ENCODE peak calls at places on chromosomes 13 and 19, in four cellular contexts. G is head of caudate nucleus, H is heart right ventricle, J is GM23338. O is an unnamed sample.

GRCh38 chr13:99422556-99423220 is 78.6 kb upstream of the TM9SF2 start:
- DNase-seq in G (no peak), H (no peak), J (no peak), O (no peak)

GRCh38 chr19:39110263-39110967 is 15.2 kb upstream of the PAK4 start:
- DNase-seq in J (peak; percentile 75), G (peak; percentile 74), H (peak; percentile 48), O (no peak)

GRCh38 chr13:100203696-100204367 is 114.9 kb downstream of the PCCA start:
- DNase-seq in G (no peak), J (no peak), H (no peak), O (no peak)

GRCh38 chr19:47183579-47183978 is 47.4 kb downstream of the BBC3 start:
- DNase-seq in J (no peak), G (peak; percentile 18), H (no peak), O (no peak)

GRCh38 chr19:35155441-35155840 is 906 bp downstream of the FXYD5 start:
- DNase-seq in J (no peak), G (no peak), H (no peak), O (no peak)

GRCh38 chr13:40494513-40494912 is 171.9 kb downstream of the FOXO1 start:
- DNase-seq in H (no peak), G (no peak), J (no peak), O (no peak)

GRCh38 chr19:34984287-34984686 is 15.8 kb upstream of the GRAMD1A start:
- DNase-seq in J (no peak), G (no peak), H (no peak), O (no peak)

GRCh38 chr13:51895906-51896888 is 34.4 kb downstream of the CCDC70 start:
- DNase-seq in H (peak; percentile 43), G (peak; percentile 62), J (peak; percentile 81), O (peak; percentile 16)

GRCh38 chr19:8245869-8246835 is 37.0 kb downstream of the CERS4 start:
- DNase-seq in G (no peak), J (no peak), H (no peak), O (no peak)

GRCh38 chr19:52307275-52307674 is 10.3 kb downstream of the ZNF480 start:
- DNase-seq in H (no peak), G (no peak), J (peak; percentile 58), O (no peak)

GRCh38 chr13:98423417-98423816 is 153.5 kb downstream of the STK24 start:
- DNase-seq in G (no peak), J (no peak), H (no peak), O (no peak)

GRCh38 chr19:55603581-55604292 is 1.7 kb upstream of the ZNF865 start:
- DNase-seq in J (peak; percentile 93), H (no peak), G (no peak), O (no peak)

GRCh38 chr13:109628251-109628699 is 158.1 kb downstream of the IRS2 start:
- DNase-seq in J (no peak), G (no peak), H (no peak), O (no peak)

GRCh38 chr13:51125495-51126226 is 14.6 kb upstream of the C13orf42 start:
- DNase-seq in J (peak; percentile 91), H (peak; percentile 53), G (peak; percentile 52), O (peak; percentile 25)

GRCh38 chr13:94248454-94249233 is 230.8 kb downstream of the DCT start:
- DNase-seq in J (no peak), G (no peak), H (no peak), O (no peak)

GRCh38 chr13:100610399-100611347 is 22.1 kb upstream of the GGACT start:
- DNase-seq in G (no peak), J (no peak), H (no peak), O (no peak)

GRCh38 chr13:32503727-32504126 is 34.9 kb downstream of the N4BP2L2 start:
- DNase-seq in J (no peak), G (no peak), H (no peak), O (no peak)

GRCh38 chr13:109816979-109817275 is 30.5 kb upstream of the IRS2 start:
- DNase-seq in G (no peak), J (no peak), H (no peak), O (no peak)

GRCh38 chr19:57334191-57334590 is 13.9 kb downstream of the ZNF543 start:
- DNase-seq in G (no peak), J (no peak), H (no peak), O (no peak)

GRCh38 chr19:2118438-2118837 is 21.7 kb downstream of the IZUMO4 start:
- DNase-seq in H (no peak), J (no peak), G (no peak), O (no peak)

GRCh38 chr19:38803543-38803942 is 9.2 kb downstream of the LGALS4 start:
- DNase-seq in H (no peak), G (no peak), J (no peak), O (no peak)

GRCh38 chr13:82625753-82626152 is 1256.5 kb downstream of the SLITRK1 start:
- DNase-seq in H (no peak), G (no peak), J (no peak), O (no peak)

GRCh38 chr13:97307882-97308624 is 85.9 kb downstream of the MBNL2 start:
- DNase-seq in J (peak; percentile 38), G (peak; percentile 72), H (peak; percentile 44), O (no peak)

O was measured in glomerular endothelial cell.